ENCODE peak calls at places on chromosomes 6 and 20, in ten cellular contexts. One of them, this sample, is unnamed.

GRCh38 chr6:75115501-75115900 is 90.4 kb downstream of the COL12A1 start:
- DNase-seq in NCI-H2081: no peak
- DNase-seq in osteocyte: no peak
- DNase-seq in cardiac fibroblast: peak
- DNase-seq in activated T-helper 1 cell treated with anti-CD3 and anti-CD28 coated beads, Interleukin-12 subunit alpha, Interleukin-12 subunit beta, Interleukin-2, Interleukin-4 antibody, amounts not matched to agents 30 ng/mL and 10 ng/mL and 1 ng/mL, durations not matched to agents 14 hours and 24 hours and 36 hours: no peak
- DNase-seq in T-cell: no peak
- DNase-seq in NCI-H510A: no peak
- DNase-seq in EL: no peak
- DNase-seq in HuH-7.5: no peak
- DNase-seq in Peyer's patch: no peak
- DNase-seq in this sample: no peak

GRCh38 chr20:9112541-9113515 is 43.9 kb downstream of the PLCB4 start:
- DNase-seq in NCI-H510A: no peak
- DNase-seq in NCI-H2081: no peak
- DNase-seq in activated T-helper 1 cell treated with anti-CD3 and anti-CD28 coated beads, Interleukin-12 subunit alpha, Interleukin-12 subunit beta, Interleukin-2, Interleukin-4 antibody, amounts not matched to agents 30 ng/mL and 10 ng/mL and 1 ng/mL, durations not matched to agents 14 hours and 24 hours and 36 hours: no peak
- DNase-seq in EL: peak
- DNase-seq in osteocyte: no peak
- DNase-seq in T-cell: no peak
- DNase-seq in cardiac fibroblast: peak
- DNase-seq in Peyer's patch: no peak
- DNase-seq in HuH-7.5: no peak
- DNase-seq in this sample: no peak

GRCh38 chr6:21327326-21328140 is 266.0 kb upstream of the SOX4 start:
- DNase-seq in HuH-7.5: no peak
- DNase-seq in T-cell: no peak
- DNase-seq in EL: no peak
- DNase-seq in NCI-H510A: no peak
- DNase-seq in cardiac fibroblast: no peak
- DNase-seq in NCI-H2081: peak
- DNase-seq in Peyer's patch: no peak
- DNase-seq in activated T-helper 1 cell treated with anti-CD3 and anti-CD28 coated beads, Interleukin-12 subunit alpha, Interleukin-12 subunit beta, Interleukin-2, Interleukin-4 antibody, amounts not matched to agents 30 ng/mL and 10 ng/mL and 1 ng/mL, durations not matched to agents 14 hours and 24 hours and 36 hours: no peak
- DNase-seq in osteocyte: no peak
- DNase-seq in this sample: no peak

GRCh38 chr6:15254074-15254975 is 8.5 kb downstream of the JARID2 start:
- DNase-seq in activated T-helper 1 cell treated with anti-CD3 and anti-CD28 coated beads, Interleukin-12 subunit alpha, Interleukin-12 subunit beta, Interleukin-2, Interleukin-4 antibody, amounts not matched to agents 30 ng/mL and 10 ng/mL and 1 ng/mL, durations not matched to agents 14 hours and 24 hours and 36 hours: no peak
- DNase-seq in Peyer's patch: no peak
- DNase-seq in NCI-H510A: no peak
- DNase-seq in osteocyte: peak
- DNase-seq in NCI-H2081: no peak
- DNase-seq in cardiac fibroblast: peak
- DNase-seq in T-cell: no peak
- DNase-seq in EL: peak
- DNase-seq in HuH-7.5: no peak
- DNase-seq in this sample: no peak

GRCh38 chr6:128121190-128121589 is 220.3 kb upstream of the THEMIS start:
- DNase-seq in cardiac fibroblast: no peak
- DNase-seq in T-cell: no peak
- DNase-seq in osteocyte: no peak
- DNase-seq in HuH-7.5: no peak
- DNase-seq in activated T-helper 1 cell treated with anti-CD3 and anti-CD28 coated beads, Interleukin-12 subunit alpha, Interleukin-12 subunit beta, Interleukin-2, Interleukin-4 antibody, amounts not matched to agents 30 ng/mL and 10 ng/mL and 1 ng/mL, durations not matched to agents 14 hours and 24 hours and 36 hours: no peak
- DNase-seq in NCI-H2081: no peak
- DNase-seq in Peyer's patch: no peak
- DNase-seq in EL: no peak
- DNase-seq in NCI-H510A: no peak
- DNase-seq in this sample: no peak

GRCh38 chr6:52596371-52597028 is 19.6 kb upstream of the TRAM2 start:
- DNase-seq in T-cell: no peak
- DNase-seq in activated T-helper 1 cell treated with anti-CD3 and anti-CD28 coated beads, Interleukin-12 subunit alpha, Interleukin-12 subunit beta, Interleukin-2, Interleukin-4 antibody, amounts not matched to agents 30 ng/mL and 10 ng/mL and 1 ng/mL, durations not matched to agents 14 hours and 24 hours and 36 hours: no peak
- DNase-seq in NCI-H2081: no peak
- DNase-seq in cardiac fibroblast: peak
- DNase-seq in NCI-H510A: no peak
- DNase-seq in EL: peak
- DNase-seq in osteocyte: no peak
- DNase-seq in HuH-7.5: no peak
- DNase-seq in Peyer's patch: no peak
- DNase-seq in this sample: no peak

GRCh38 chr6:23213193-23213592 is 643.8 kb downstream of the HDGFL1 start:
- DNase-seq in osteocyte: no peak
- DNase-seq in Peyer's patch: no peak
- DNase-seq in T-cell: no peak
- DNase-seq in activated T-helper 1 cell treated with anti-CD3 and anti-CD28 coated beads, Interleukin-12 subunit alpha, Interleukin-12 subunit beta, Interleukin-2, Interleukin-4 antibody, amounts not matched to agents 30 ng/mL and 10 ng/mL and 1 ng/mL, durations not matched to agents 14 hours and 24 hours and 36 hours: no peak
- DNase-seq in EL: peak
- DNase-seq in cardiac fibroblast: peak
- DNase-seq in NCI-H2081: no peak
- DNase-seq in HuH-7.5: no peak
- DNase-seq in NCI-H510A: no peak
- DNase-seq in this sample: no peak

GRCh38 chr6:36285187-36285612 is 15.3 kb downstream of the PNPLA1 start:
- DNase-seq in HuH-7.5: no peak
- DNase-seq in T-cell: no peak
- DNase-seq in NCI-H2081: no peak
- DNase-seq in osteocyte: no peak
- DNase-seq in NCI-H510A: no peak
- DNase-seq in Peyer's patch: no peak
- DNase-seq in activated T-helper 1 cell treated with anti-CD3 and anti-CD28 coated beads, Interleukin-12 subunit alpha, Interleukin-12 subunit beta, Interleukin-2, Interleukin-4 antibody, amounts not matched to agents 30 ng/mL and 10 ng/mL and 1 ng/mL, durations not matched to agents 14 hours and 24 hours and 36 hours: no peak
- DNase-seq in EL: no peak
- DNase-seq in cardiac fibroblast: no peak
- DNase-seq in this sample: no peak

GRCh38 chr6:158321960-158322359 is 9.7 kb downstream of the TULP4 start:
- DNase-seq in Peyer's patch: no peak
- DNase-seq in cardiac fibroblast: peak
- DNase-seq in osteocyte: no peak
- DNase-seq in T-cell: no peak
- DNase-seq in NCI-H2081: no peak
- DNase-seq in activated T-helper 1 cell treated with anti-CD3 and anti-CD28 coated beads, Interleukin-12 subunit alpha, Interleukin-12 subunit beta, Interleukin-2, Interleukin-4 antibody, amounts not matched to agents 30 ng/mL and 10 ng/mL and 1 ng/mL, durations not matched to agents 14 hours and 24 hours and 36 hours: no peak
- DNase-seq in HuH-7.5: no peak
- DNase-seq in EL: peak
- DNase-seq in NCI-H510A: no peak
- DNase-seq in this sample: no peak

GRCh38 chr6:138514860-138515540 is 15.7 kb upstream of the NHSL1 start:
- DNase-seq in osteocyte: no peak
- DNase-seq in NCI-H510A: no peak
- DNase-seq in EL: no peak
- DNase-seq in activated T-helper 1 cell treated with anti-CD3 and anti-CD28 coated beads, Interleukin-12 subunit alpha, Interleukin-12 subunit beta, Interleukin-2, Interleukin-4 antibody, amounts not matched to agents 30 ng/mL and 10 ng/mL and 1 ng/mL, durations not matched to agents 14 hours and 24 hours and 36 hours: no peak
- DNase-seq in Peyer's patch: no peak
- DNase-seq in cardiac fibroblast: no peak
- DNase-seq in T-cell: no peak
- DNase-seq in HuH-7.5: no peak
- DNase-seq in NCI-H2081: no peak
- DNase-seq in this sample: no peak

GRCh38 chr20:2162125-2162822 is 60.6 kb downstream of the STK35 start:
- DNase-seq in cardiac fibroblast: peak
- DNase-seq in EL: no peak
- DNase-seq in osteocyte: no peak
- DNase-seq in activated T-helper 1 cell treated with anti-CD3 and anti-CD28 coated beads, Interleukin-12 subunit alpha, Interleukin-12 subunit beta, Interleukin-2, Interleukin-4 antibody, amounts not matched to agents 30 ng/mL and 10 ng/mL and 1 ng/mL, durations not matched to agents 14 hours and 24 hours and 36 hours: no peak
- DNase-seq in NCI-H510A: no peak
- DNase-seq in NCI-H2081: no peak
- DNase-seq in Peyer's patch: no peak
- DNase-seq in HuH-7.5: no peak
- DNase-seq in T-cell: no peak
- DNase-seq in this sample: no peak

GRCh38 chr6:27096834-27097511 is 150.5 kb upstream of the PRSS16 start:
- DNase-seq in cardiac fibroblast: peak
- DNase-seq in T-cell: no peak
- DNase-seq in Peyer's patch: no peak
- DNase-seq in NCI-H2081: no peak
- DNase-seq in osteocyte: no peak
- DNase-seq in NCI-H510A: no peak
- DNase-seq in HuH-7.5: no peak
- DNase-seq in EL: peak
- DNase-seq in activated T-helper 1 cell treated with anti-CD3 and anti-CD28 coated beads, Interleukin-12 subunit alpha, Interleukin-12 subunit beta, Interleukin-2, Interleukin-4 antibody, amounts not matched to agents 30 ng/mL and 10 ng/mL and 1 ng/mL, durations not matched to agents 14 hours and 24 hours and 36 hours: no peak
- DNase-seq in this sample: no peak

GRCh38 chr6:90610671-90611542 is 24.0 kb upstream of the MAP3K7 start:
- DNase-seq in NCI-H510A: peak
- DNase-seq in Peyer's patch: no peak
- DNase-seq in NCI-H2081: peak
- DNase-seq in cardiac fibroblast: peak
- DNase-seq in HuH-7.5: peak
- DNase-seq in T-cell: no peak
- DNase-seq in activated T-helper 1 cell treated with anti-CD3 and anti-CD28 coated beads, Interleukin-12 subunit alpha, Interleukin-12 subunit beta, Interleukin-2, Interleukin-4 antibody, amounts not matched to agents 30 ng/mL and 10 ng/mL and 1 ng/mL, durations not matched to agents 14 hours and 24 hours and 36 hours: peak
- DNase-seq in EL: peak
- DNase-seq in osteocyte: no peak
- DNase-seq in this sample: no peak

GRCh38 chr20:57714409-57715267 is 4.8 kb upstream of the PMEPA1 start:
- DNase-seq in T-cell: no peak
- DNase-seq in NCI-H2081: no peak
- DNase-seq in osteocyte: no peak
- DNase-seq in NCI-H510A: no peak
- DNase-seq in cardiac fibroblast: peak
- DNase-seq in activated T-helper 1 cell treated with anti-CD3 and anti-CD28 coated beads, Interleukin-12 subunit alpha, Interleukin-12 subunit beta, Interleukin-2, Interleukin-4 antibody, amounts not matched to agents 30 ng/mL and 10 ng/mL and 1 ng/mL, durations not matched to agents 14 hours and 24 hours and 36 hours: no peak
- DNase-seq in HuH-7.5: no peak
- DNase-seq in EL: peak
- DNase-seq in Peyer's patch: no peak
- DNase-seq in this sample: no peak

GRCh38 chr6:159966339-159966738 is 2.5 kb upstream of the IGF2R start:
- DNase-seq in T-cell: no peak
- DNase-seq in NCI-H2081: no peak
- DNase-seq in NCI-H510A: no peak
- DNase-seq in HuH-7.5: no peak
- DNase-seq in activated T-helper 1 cell treated with anti-CD3 and anti-CD28 coated beads, Interleukin-12 subunit alpha, Interleukin-12 subunit beta, Interleukin-2, Interleukin-4 antibody, amounts not matched to agents 30 ng/mL and 10 ng/mL and 1 ng/mL, durations not matched to agents 14 hours and 24 hours and 36 hours: no peak
- DNase-seq in Peyer's patch: no peak
- DNase-seq in cardiac fibroblast: no peak
- DNase-seq in osteocyte: no peak
- DNase-seq in EL: no peak
- DNase-seq in this sample: no peak

GRCh38 chr6:158086706-158087518 is 81.2 kb downstream of the SERAC1 start:
- DNase-seq in HuH-7.5: no peak
- DNase-seq in osteocyte: peak
- DNase-seq in NCI-H2081: no peak
- DNase-seq in T-cell: no peak
- DNase-seq in EL: no peak
- DNase-seq in NCI-H510A: no peak
- DNase-seq in activated T-helper 1 cell treated with anti-CD3 and anti-CD28 coated beads, Interleukin-12 subunit alpha, Interleukin-12 subunit beta, Interleukin-2, Interleukin-4 antibody, amounts not matched to agents 30 ng/mL and 10 ng/mL and 1 ng/mL, durations not matched to agents 14 hours and 24 hours and 36 hours: no peak
- DNase-seq in Peyer's patch: no peak
- DNase-seq in cardiac fibroblast: no peak
- DNase-seq in this sample: peak

GRCh38 chr6:115545410-115545986 is 515.2 kb downstream of the FRK start:
- DNase-seq in NCI-H2081: no peak
- DNase-seq in HuH-7.5: peak
- DNase-seq in NCI-H510A: no peak
- DNase-seq in cardiac fibroblast: no peak
- DNase-seq in Peyer's patch: no peak
- DNase-seq in EL: peak
- DNase-seq in activated T-helper 1 cell treated with anti-CD3 and anti-CD28 coated beads, Interleukin-12 subunit alpha, Interleukin-12 subunit beta, Interleukin-2, Interleukin-4 antibody, amounts not matched to agents 30 ng/mL and 10 ng/mL and 1 ng/mL, durations not matched to agents 14 hours and 24 hours and 36 hours: no peak
- DNase-seq in T-cell: no peak
- DNase-seq in osteocyte: peak
- DNase-seq in this sample: no peak

GRCh38 chr20:10706460-10706811 is 32.6 kb upstream of the JAG1 start:
- DNase-seq in T-cell: no peak
- DNase-seq in NCI-H510A: no peak
- DNase-seq in HuH-7.5: no peak
- DNase-seq in cardiac fibroblast: no peak
- DNase-seq in activated T-helper 1 cell treated with anti-CD3 and anti-CD28 coated beads, Interleukin-12 subunit alpha, Interleukin-12 subunit beta, Interleukin-2, Interleukin-4 antibody, amounts not matched to agents 30 ng/mL and 10 ng/mL and 1 ng/mL, durations not matched to agents 14 hours and 24 hours and 36 hours: no peak
- DNase-seq in NCI-H2081: no peak
- DNase-seq in osteocyte: no peak
- DNase-seq in EL: no peak
- DNase-seq in Peyer's patch: no peak
- DNase-seq in this sample: no peak